ENCODE peak calls at places on chromosomes 4 and X, in nine cellular contexts. Y is substantia nigra, T is GM10248, L is hepatic stellate cell, B is bronchial epithelial cell, H is smooth muscle cell of the brain vasculature, S is T-helper 17 cell, D is A172, K is erythroblast. F is an unnamed sample.

GRCh38 chrX:112941209-112941788 is 100.7 kb upstream of the AMOT start:
- DNase-seq in S (no peak), L (no peak), B (peak), K (peak), D (no peak), Y (no peak), T (peak), H (no peak), F (no peak)

GRCh38 chr4:23855912-23856605 is 33.8 kb downstream of the PPARGC1A start:
- DNase-seq in D (peak), B (peak), H (peak), S (no peak), K (no peak), T (no peak), L (peak), Y (no peak), F (no peak)

GRCh38 chr4:65599335-65599734 is 71.0 kb downstream of the EPHA5 start:
- DNase-seq in S (no peak), L (no peak), H (no peak), K (no peak), T (no peak), Y (no peak), D (no peak), B (peak), F (no peak)

GRCh38 chr4:74283614-74284013 is 24.7 kb upstream of the EPGN start:
- DNase-seq in Y (no peak), D (peak), S (no peak), T (no peak), L (peak), B (peak), H (no peak), K (peak), F (no peak)

GRCh38 chrX:143017272-143017671 is 8.5 kb upstream of the SPANXN4 start:
- DNase-seq in D (no peak), B (no peak), L (no peak), H (no peak), T (no peak), K (no peak), Y (no peak), S (no peak), F (no peak)

GRCh38 chr4:3238721-3239120 is 10.2 kb upstream of the MSANTD1 start:
- DNase-seq in D (no peak), T (no peak), H (no peak), Y (no peak), S (no peak), B (no peak), L (no peak), K (no peak), F (no peak)

GRCh38 chrX:154348114-154348531 is 26.3 kb downstream of the FLNA start:
- DNase-seq in S (no peak), T (no peak), Y (no peak), H (no peak), D (peak), L (no peak), B (peak), K (no peak), F (no peak)

GRCh38 chr4:25172964-25173917 is 13.0 kb upstream of the SEPSECS start:
- DNase-seq in T (peak), K (no peak), H (peak), Y (no peak), L (peak), B (peak), S (no peak), D (peak), F (peak)

GRCh38 chrX:150736478-150736877 is 43.3 kb downstream of the MTMR1 start:
- DNase-seq in T (no peak), S (no peak), H (no peak), L (no peak), K (no peak), B (no peak), Y (no peak), D (no peak), F (no peak)

GRCh38 chrX:2483398-2483797 is 17.4 kb downstream of the DHRSX start:
- DNase-seq in H (no peak), S (no peak), D (no peak), T (no peak), B (no peak), L (no peak), Y (no peak), K (no peak), F (no peak)

GRCh38 chr4:67714248-67714583 is 13.3 kb upstream of the UBA6 start:
- DNase-seq in T (peak), B (no peak), K (peak), S (no peak), D (peak), L (peak), Y (no peak), H (no peak), F (peak)

GRCh38 chr4:182015893-182016292 is 227.3 kb upstream of the TENM3 start:
- DNase-seq in L (peak), T (peak), S (no peak), Y (no peak), K (no peak), D (peak), H (no peak), B (peak), F (no peak)

GRCh38 chr4:107718351-107718965 is 1.6 kb downstream of the PAPSS1 start:
- DNase-seq in K (no peak), H (no peak), Y (no peak), L (no peak), D (no peak), S (no peak), B (no peak), T (peak), F (no peak)

GRCh38 chr4:67483868-67484602 is 61.3 kb downstream of the CENPC start:
- DNase-seq in H (peak), S (no peak), B (peak), D (peak), L (no peak), T (no peak), Y (no peak), K (no peak), F (no peak)

GRCh38 chrX:131565909-131566308 is 22.0 kb downstream of the OR13H1 start:
- DNase-seq in H (no peak), B (no peak), S (no peak), L (no peak), K (peak), Y (no peak), T (no peak), D (peak), F (peak)

GRCh38 chr4:128876194-128876593 is 66.7 kb downstream of the JADE1 start:
- DNase-seq in Y (no peak), H (no peak), L (no peak), D (no peak), B (no peak), K (no peak), T (no peak), S (no peak), F (no peak)

GRCh38 chrX:41452972-41453371 is 5.8 kb downstream of the NYX start:
- DNase-seq in L (no peak), S (no peak), B (no peak), Y (no peak), D (peak), H (no peak), T (no peak), K (no peak), F (no peak)

GRCh38 chrX:154815274-154815818 is 10.1 kb upstream of the MPP1 start:
- DNase-seq in T (no peak), K (peak), B (no peak), Y (no peak), D (no peak), H (no peak), S (no peak), L (peak), F (no peak)

GRCh38 chr4:12633058-12633651 is 851.0 kb downstream of the RAB28 start:
- DNase-seq in K (peak), Y (peak), B (peak), H (peak), L (peak), S (peak), D (peak), T (peak), F (peak)

GRCh38 chr4:76246025-76246424 is 5.5 kb upstream of the FAM47E start:
- DNase-seq in K (no peak), T (no peak), D (no peak), S (no peak), L (no peak), H (no peak), B (no peak), Y (no peak), F (no peak)

GRCh38 chr4:110621839-110622751 is 782 bp downstream of the PITX2 start:
- DNase-seq in D (no peak), L (no peak), K (no peak), Y (no peak), T (no peak), S (no peak), H (no peak), B (no peak), F (no peak)

GRCh38 chr4:19005211-19005610 is 983.7 kb upstream of the LCORL start:
- DNase-seq in B (no peak), H (no peak), L (no peak), S (no peak), Y (no peak), K (no peak), T (no peak), D (peak), F (no peak)

GRCh38 chr4:161097821-161098220 is 1066.0 kb downstream of the FSTL5 start:
- DNase-seq in H (no peak), D (no peak), Y (no peak), T (no peak), S (no peak), K (no peak), B (no peak), L (no peak), F (no peak)

GRCh38 chrX:145853181-145853580 is 35.6 kb downstream of the SLITRK2 start:
- DNase-seq in K (no peak), Y (no peak), S (no peak), L (no peak), H (no peak), T (no peak), B (no peak), D (no peak), F (no peak)

GRCh38 chr4:17636696-17637351 is 22.4 kb downstream of the MED28 start:
- DNase-seq in B (peak), K (peak), H (peak), L (peak), S (peak), Y (peak), T (peak), D (peak), F (peak)

GRCh38 chrX:9429767-9430166 is 35.1 kb upstream of the TBL1X start:
- DNase-seq in T (no peak), Y (no peak), H (no peak), L (no peak), B (peak), S (no peak), K (no peak), D (no peak), F (no peak)

GRCh38 chrX:106917830-106918500 is 2.2 kb upstream of the CLDN2 start:
- DNase-seq in T (no peak), B (peak), Y (no peak), D (peak), L (no peak), K (no peak), H (no peak), S (no peak), F (no peak)

GRCh38 chr4:176539091-176539784 is 219.5 kb downstream of the SPCS3 start:
- DNase-seq in L (no peak), H (no peak), D (no peak), B (no peak), Y (no peak), K (no peak), S (no peak), T (no peak), F (no peak)

GRCh38 chrX:152044383-152044782 is 69.9 kb upstream of the GABRE start:
- DNase-seq in B (no peak), T (no peak), K (no peak), H (no peak), L (no peak), S (no peak), D (no peak), Y (no peak), F (no peak)

GRCh38 chr4:110631582-110632505 is 9.0 kb upstream of the PITX2 start:
- DNase-seq in Y (no peak), S (no peak), K (peak), T (peak), D (no peak), B (peak), H (peak), L (peak), F (peak)

GRCh38 chrX:40040686-40041461 is 56.9 kb downstream of the BCOR start:
- DNase-seq in H (no peak), S (no peak), K (no peak), T (no peak), L (no peak), D (no peak), B (no peak), Y (no peak), F (no peak)

GRCh38 chr4:31557444-31557843 is 837.3 kb downstream of the PCDH7 start:
- DNase-seq in B (peak), Y (no peak), K (no peak), S (no peak), L (no peak), T (no peak), H (no peak), D (peak), F (peak)

GRCh38 chr4:154314248-154314647 is 177.4 kb downstream of the DCHS2 start:
- DNase-seq in T (no peak), S (no peak), K (no peak), B (peak), L (no peak), D (peak), H (no peak), Y (no peak), F (no peak)

GRCh38 chr4:37908488-37909343 is 17.8 kb downstream of the TBC1D1 start:
- DNase-seq in S (no peak), H (no peak), K (no peak), T (no peak), L (peak), D (peak), B (peak), Y (no peak), F (no peak)

GRCh38 chr4:138449938-138450337 is 207.8 kb upstream of the SLC7A11 start:
- DNase-seq in H (no peak), T (no peak), Y (no peak), K (no peak), S (no peak), L (no peak), D (no peak), B (no peak), F (no peak)

GRCh38 chr4:73916172-73916925 is 47.2 kb downstream of the CXCL1 start:
- DNase-seq in D (no peak), L (no peak), Y (no peak), T (no peak), B (no peak), S (no peak), K (no peak), H (no peak), F (no peak)

GRCh38 chr4:166972071-166972470 is 262.2 kb downstream of the SPOCK3 start:
- DNase-seq in D (peak), K (no peak), Y (no peak), T (no peak), H (no peak), B (peak), L (no peak), S (no peak), F (no peak)

GRCh38 chr4:5747746-5748365 is 36.9 kb downstream of the EVC start:
- DNase-seq in L (peak), B (peak), D (peak), K (no peak), T (no peak), H (no peak), Y (no peak), S (no peak), F (no peak)

GRCh38 chrX:83260288-83260687 is 247.8 kb upstream of the POU3F4 start:
- DNase-seq in H (no peak), L (no peak), T (no peak), D (no peak), S (no peak), B (no peak), Y (no peak), K (no peak), F (no peak)